ENCODE peak calls at places on chromosomes 11 and 22, in ten cellular contexts. I, Y, E, R, J, V, G, P, Q and D are unnamed samples. For H3K4me1, the result is how much of the 10 kb centered on the place peaks cover.

GRCh38 chr22:21952586-21953571 is at the start of gene PPM1F:
- DNase-seq in I (peak), Y (no peak), E (peak), R (peak), J (peak), V (peak), G (peak), P (peak), Q (peak), D (peak)

GRCh38 chr11:69912911-69913451 is 93.8 kb upstream of the FGF3 start:
- DNase-seq in I (peak), Y (no peak), E (no peak), R (peak), J (no peak), V (peak), G (peak), P (no peak), Q (peak), D (peak)

GRCh38 chr11:117833401-117833891 is 8.9 kb upstream of the FXYD2 start:
- DNase-seq in I (peak), Y (no peak), E (peak), R (no peak), J (no peak), V (peak), G (peak), P (no peak), Q (no peak), D (peak)

GRCh38 chr22:37196539-37197450 is 8.7 kb upstream of the C1QTNF6 start:
- DNase-seq in I (peak), Y (no peak), E (peak), R (peak), J (peak), V (peak), G (peak), P (peak), Q (peak), D (peak)

GRCh38 chr11:111776398-111777093 is 10.4 kb upstream of the PPP2R1B start:
- DNase-seq in I (no peak), Y (no peak), E (no peak), R (no peak), J (no peak), V (no peak), G (no peak), P (no peak), Q (no peak), D (no peak)

GRCh38 chr11:63660972-63661371 is 10.2 kb downstream of the ATL3 start:
- DNase-seq in I (no peak), Y (no peak), E (no peak), R (no peak), J (no peak), V (no peak), G (no peak), P (no peak), Q (no peak), D (no peak)

GRCh38 chr22:17087176-17088131 is 2.7 kb downstream of the IL17RA start:
- DNase-seq in I (no peak), Y (no peak), E (no peak), R (no peak), J (no peak), V (no peak), G (no peak), P (no peak), Q (peak), D (no peak)

GRCh38 chr11:115466122-115466521 is 38.1 kb downstream of the CADM1 start:
- DNase-seq in I (no peak), Y (no peak), E (no peak), R (no peak), J (no peak), V (no peak), G (no peak), P (no peak), Q (no peak), D (no peak)

GRCh38 chr11:101717621-101718020 is 133.8 kb upstream of the TRPC6 start:
- DNase-seq in I (no peak), Y (no peak), E (no peak), R (no peak), J (no peak), V (no peak), G (no peak), P (no peak), Q (peak), D (no peak)

GRCh38 chr11:17343907-17344306 is 7.7 kb upstream of the NCR3LG1 start:
- DNase-seq in I (no peak), Y (no peak), E (no peak), R (no peak), J (no peak), V (no peak), G (peak), P (no peak), Q (peak), D (no peak)

GRCh38 chr11:44625759-44626523 is 60.5 kb downstream of the CD82 start:
- DNase-seq in I (peak), Y (no peak), E (no peak), R (no peak), J (peak), V (peak), G (peak), P (no peak), Q (no peak), D (no peak)

GRCh38 chr11:115425816-115426215 is 78.4 kb downstream of the CADM1 start:
- DNase-seq in I (no peak), Y (no peak), E (no peak), R (no peak), J (no peak), V (no peak), G (no peak), P (no peak), Q (no peak), D (no peak)

GRCh38 chr11:42465613-42466012 is 846.2 kb upstream of the API5 start:
- DNase-seq in I (no peak), Y (no peak), E (no peak), R (no peak), J (no peak), V (no peak), G (no peak), P (no peak), Q (no peak), D (no peak)

GRCh38 chr22:24416095-24416494 is 11.3 kb upstream of the ADORA2A start:
- DNase-seq in I (no peak), Y (no peak), E (no peak), R (no peak), J (no peak), V (peak), G (no peak), P (no peak), Q (no peak), D (no peak)

GRCh38 chr11:42901084-42901483 is 410.7 kb upstream of the API5 start:
- DNase-seq in I (no peak), Y (no peak), E (no peak), R (no peak), J (no peak), V (no peak), G (no peak), P (no peak), Q (no peak), D (no peak)

GRCh38 chr22:50683994-50684371 is 11.4 kb downstream of the SHANK3 start:
- DNase-seq in I (no peak), Y (no peak), E (no peak), R (no peak), J (no peak), V (no peak), G (peak), P (no peak), Q (no peak), D (no peak)

GRCh38 chr11:64060861-64061444 is 25.2 kb downstream of the FLRT1 start:
- DNase-seq in I (peak), Y (no peak), E (no peak), R (peak), J (no peak), V (no peak), G (peak), P (peak), Q (no peak), D (peak)

GRCh38 chr11:87901366-87901765 is 273.9 kb downstream of the RAB38 start:
- DNase-seq in I (no peak), Y (no peak), E (no peak), R (no peak), J (no peak), V (no peak), G (no peak), P (no peak), Q (no peak), D (no peak)

GRCh38 chr11:64339754-64340408 is at the start of gene CCDC88B:
- DNase-seq in I (peak), Y (no peak), E (no peak), R (no peak), J (no peak), V (peak), G (peak), P (peak), Q (no peak), D (peak)

GRCh38 chr11:28476053-28476452 is 367.9 kb downstream of the METTL15 start:
- DNase-seq in I (no peak), Y (no peak), E (no peak), R (no peak), J (no peak), V (no peak), G (no peak), P (no peak), Q (no peak), D (no peak)

GRCh38 chr22:35648066-35649025 is at the start of gene APOL6:
- DNase-seq in I (peak), Y (no peak), E (no peak), R (no peak), J (no peak), V (peak), G (peak), P (no peak), Q (peak), D (no peak)

GRCh38 chr11:10506013-10506370 is 35.0 kb downstream of the RNF141 start:
- DNase-seq in I (no peak), Y (no peak), E (no peak), R (no peak), J (no peak), V (no peak), G (no peak), P (no peak), Q (no peak), D (no peak)

GRCh38 chr22:36816635-36817428 is at the start of gene PVALB:
- DNase-seq in I (peak), Y (no peak), E (no peak), R (peak), J (no peak), V (no peak), G (peak), P (peak), Q (peak), D (peak)

GRCh38 chr11:35040221-35040942 is 98.6 kb upstream of the CD44 start:
- DNase-seq in I (no peak), Y (no peak), E (peak), R (no peak), J (no peak), V (no peak), G (peak), P (no peak), Q (peak), D (no peak)

GRCh38 chr11:46119352-46120216 is 1.7 kb downstream of the PHF21A start:
- DNase-seq in I (peak), Y (no peak), E (peak), R (peak), J (no peak), V (peak), G (peak), P (peak), Q (peak), D (peak)

GRCh38 chr11:69654660-69655478 is 13.9 kb downstream of the CCND1 start:
- DNase-seq in I (peak), Y (no peak), E (no peak), R (no peak), J (no peak), V (peak), G (peak), P (no peak), Q (peak), D (no peak)

GRCh38 chr22:30582788-30583575 is 8.5 kb upstream of the GAL3ST1 start:
- DNase-seq in I (no peak), Y (no peak), E (no peak), R (no peak), J (no peak), V (no peak), G (peak), P (no peak), Q (no peak), D (no peak)

GRCh38 chr22:27625769-27626674 is 175.5 kb downstream of the MN1 start:
- DNase-seq in I (peak), Y (no peak), E (no peak), R (no peak), J (no peak), V (no peak), G (no peak), P (no peak), Q (no peak), D (no peak)

GRCh38 chr22:39471421-39472141 is 14.8 kb downstream of the MGAT3 start:
- DNase-seq in I (no peak), Y (no peak), E (no peak), R (no peak), J (no peak), V (peak), G (no peak), P (peak), Q (peak), D (no peak)

GRCh38 chr11:79290766-79291165 is 150.1 kb downstream of the TENM4 start:
- DNase-seq in I (no peak), Y (no peak), E (no peak), R (no peak), J (no peak), V (no peak), G (no peak), P (no peak), Q (no peak), D (no peak)

DNA sequence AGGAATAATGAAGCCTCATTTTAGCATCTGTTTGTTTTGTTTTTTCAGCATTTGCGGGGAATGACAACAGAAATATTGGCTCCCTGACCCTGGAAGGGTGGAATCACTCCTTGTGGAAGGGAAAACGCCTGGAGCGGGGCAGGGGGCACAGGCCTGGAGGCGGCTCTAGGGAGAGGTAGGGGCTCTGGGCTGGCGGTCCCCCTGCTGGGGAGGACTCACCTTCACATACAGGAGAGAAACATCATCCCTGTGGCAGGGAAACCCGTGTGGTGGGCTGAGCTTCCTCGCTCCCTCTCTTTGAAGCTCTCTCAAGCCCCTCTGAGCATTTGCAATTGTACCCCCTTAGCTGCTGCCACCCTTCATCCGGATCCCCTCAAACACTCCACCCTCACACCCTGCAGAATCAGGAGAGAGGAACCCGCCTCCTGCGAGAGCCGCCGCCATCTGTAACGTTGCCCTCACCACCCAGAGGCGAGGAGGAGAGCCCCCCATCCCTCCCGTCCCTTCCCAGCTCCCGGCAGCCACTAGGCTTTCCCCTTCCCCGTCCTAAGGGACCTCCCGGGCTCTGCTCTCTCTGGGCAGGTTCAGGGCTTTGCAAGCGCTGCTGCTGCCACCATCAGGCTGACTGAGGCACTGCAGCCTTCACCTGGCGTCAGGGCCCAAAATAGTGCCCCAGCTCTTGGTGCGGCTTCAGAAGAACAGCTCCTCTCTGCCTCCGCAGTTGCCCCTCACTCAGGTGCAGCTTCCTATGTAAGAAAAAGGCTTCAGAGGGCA is 10.4 kb downstream of the KIRREL3 start:
- DNase-seq in I (peak), Y (no peak), E (peak), R (peak), J (peak), V (peak), G (peak), P (peak), Q (peak), D (peak)
- TF ChIP-seq CTCF in I (peak), Y (peak), E (peak), R (peak), J (peak), V (peak), G (peak), P (peak), Q (peak), D (peak)

GRCh38 chr11:692824-693414 is 2.1 kb downstream of the DEAF1 start:
- DNase-seq in I (no peak), Y (no peak), E (no peak), R (no peak), J (no peak), V (no peak), G (peak), P (no peak), Q (no peak), D (no peak)

GRCh38 chr11:693887-694562 is 997 bp downstream of the DEAF1 start:
- DNase-seq in I (no peak), Y (no peak), E (peak), R (no peak), J (no peak), V (no peak), G (no peak), P (no peak), Q (no peak), D (peak)

GRCh38 chr11:694563-695331 is at the start of gene DEAF1:
- DNase-seq in I (peak), Y (peak), E (peak), R (peak), J (peak), V (peak), G (peak), P (peak), Q (peak), D (peak)

GRCh38 chr11:691710-692590 is 3.1 kb downstream of the DEAF1 start:
- DNase-seq in I (no peak), Y (no peak), E (no peak), R (no peak), J (no peak), V (no peak), G (peak), P (no peak), Q (no peak), D (no peak)

DNA sequence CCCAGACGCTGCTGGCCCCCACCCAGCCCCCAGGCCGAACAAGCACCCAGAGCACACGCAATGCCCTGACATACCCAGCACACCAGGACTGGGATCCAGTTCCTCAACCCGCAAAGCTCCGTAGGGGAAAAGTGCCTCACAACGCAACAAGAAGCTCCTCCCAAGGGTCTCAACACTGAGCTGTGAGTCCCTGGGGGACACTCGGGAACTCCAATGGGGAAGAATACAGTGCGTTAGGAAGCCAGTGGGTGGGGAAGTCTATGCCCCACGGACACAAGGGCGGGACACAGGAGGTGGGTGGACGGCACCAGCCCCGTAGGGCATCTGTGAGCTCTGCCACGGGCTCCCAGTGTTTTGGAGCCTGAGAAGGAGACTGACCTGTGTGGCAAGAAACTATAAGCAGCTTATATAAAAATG is 1.6 kb downstream of the DEAF1 start:
- DNase-seq in I (no peak), Y (no peak), E (no peak), R (no peak), J (no peak), V (no peak), G (peak), P (no peak), Q (no peak), D (no peak)
- H3K4me1 ChIP-seq in I (under half), Y (under half), E (under half), R (under half), J (under half), V (under half), G (under half), P (under half), Q (under half), D (under half)

GRCh38 chr11:59756496-59756840 is 1.3 kb downstream of the STX3 start:
- DNase-seq in I (no peak), Y (no peak), E (no peak), R (no peak), J (no peak), V (no peak), G (peak), P (no peak), Q (no peak), D (no peak)

GRCh38 chr11:59754859-59755700 is at the start of gene STX3:
- DNase-seq in I (peak), Y (no peak), E (peak), R (peak), J (peak), V (peak), G (peak), P (peak), Q (peak), D (peak)

GRCh38 chr11:59755701-59756495 is 722 bp downstream of the STX3 start:
- DNase-seq in I (peak), Y (peak), E (peak), R (peak), J (peak), V (peak), G (peak), P (peak), Q (peak), D (peak)

GRCh38 chr11:59758638-59759037 is 3.5 kb downstream of the STX3 start:
- DNase-seq in I (no peak), Y (no peak), E (no peak), R (no peak), J (no peak), V (no peak), G (no peak), P (no peak), Q (no peak), D (no peak)

GRCh38 chr11:59756845-59757244 is 1.7 kb downstream of the STX3 start:
- DNase-seq in I (peak), Y (no peak), E (peak), R (no peak), J (no peak), V (peak), G (peak), P (no peak), Q (peak), D (peak)
- H3K4me3 ChIP-seq in I (peak), Y (peak), E (peak), R (no peak), J (no peak), V (peak), G (peak), P (peak), Q (no peak), D (peak)

DNA sequence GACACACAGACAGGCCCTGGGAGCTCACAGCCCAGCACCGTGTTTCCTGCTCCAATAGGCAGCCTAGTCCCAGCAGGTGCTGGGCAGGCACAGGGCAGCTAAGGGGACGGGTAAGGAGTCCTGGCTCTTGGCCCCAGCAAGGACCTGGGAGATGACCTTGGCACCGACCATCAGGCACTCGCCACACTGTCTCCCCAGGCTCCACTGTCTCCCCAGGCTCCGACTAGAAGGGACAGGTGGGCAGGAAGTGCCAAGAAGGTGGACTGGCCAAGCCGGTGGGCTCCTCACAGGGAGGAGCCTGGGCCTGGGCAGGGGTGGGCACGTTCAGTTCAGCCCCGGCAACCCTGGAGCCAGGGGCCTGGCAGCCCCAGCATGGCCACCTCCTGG is 193.9 kb downstream of the IGLL1 start:
- DNase-seq in I (no peak), Y (no peak), E (no peak), R (no peak), J (no peak), V (no peak), G (peak), P (no peak), Q (no peak), D (no peak)
- TF ChIP-seq CTCF in I (no peak), Y (no peak), E (no peak), R (no peak), J (no peak), V (no peak), G (no peak), P (peak), Q (no peak), D (no peak)

GRCh38 chr22:42436402-42436801 is 4.2 kb upstream of the NFAM1 start:
- DNase-seq in I (no peak), Y (no peak), E (no peak), R (peak), J (no peak), V (no peak), G (peak), P (no peak), Q (no peak), D (no peak)
- H3K4me1 ChIP-seq in I (under half), Y (under half), E (under half), R (under half), J (under half), V (under half), G (under half), P (under half), Q (under half), D (under half)

GRCh38 chr22:49417833-49418232 is 409.8 kb downstream of the BRD1 start:
- DNase-seq in I (no peak), Y (no peak), E (no peak), R (no peak), J (no peak), V (no peak), G (peak), P (no peak), Q (no peak), D (no peak)
- H3K4me3 ChIP-seq in I (no peak), Y (no peak), E (no peak), R (no peak), J (no peak), V (no peak), G (no peak), P (no peak), Q (no peak), D (no peak)

GRCh38 chr11:7672276-7672959 is 882 bp downstream of the CYB5R2 start:
- DNase-seq in I (no peak), Y (no peak), E (no peak), R (no peak), J (no peak), V (no peak), G (peak), P (no peak), Q (no peak), D (no peak)
- TF ChIP-seq CTCF in I (no peak), Y (no peak), E (no peak), R (no peak), J (no peak), V (no peak), G (no peak), P (no peak), Q (no peak), D (no peak)